ENCODE peak calls at places on chromosomes 4 and X, in six cellular contexts. One of them, this sample, is unnamed.

GRCh38 chr4:1175635-1176229 is 3.3 kb upstream of the SPON2 start:
- DNase-seq in HFF-Myc: no peak
- DNase-seq in fibroblast of mammary gland: no peak
- DNase-seq in IMR-90: no peak
- DNase-seq in brain microvascular endothelial cell: no peak
- DNase-seq in ovary: no peak
- DNase-seq in this sample: no peak

GRCh38 chr4:147735413-147736301 is 3.8 kb downstream of the ARHGAP10 start:
- DNase-seq in ovary: no peak
- DNase-seq in HFF-Myc: no peak
- DNase-seq in fibroblast of mammary gland: no peak
- DNase-seq in IMR-90: no peak
- DNase-seq in brain microvascular endothelial cell: no peak
- DNase-seq in this sample: no peak

GRCh38 chrX:2462780-2463179 is 38.0 kb downstream of the DHRSX start:
- DNase-seq in fibroblast of mammary gland: no peak
- DNase-seq in IMR-90: no peak
- DNase-seq in ovary: no peak
- DNase-seq in HFF-Myc: no peak
- DNase-seq in brain microvascular endothelial cell: no peak
- DNase-seq in this sample: no peak

GRCh38 chrX:22059800-22060199 is 27.7 kb downstream of the PHEX start:
- DNase-seq in IMR-90: no peak
- DNase-seq in HFF-Myc: no peak
- DNase-seq in ovary: no peak
- DNase-seq in brain microvascular endothelial cell: no peak
- DNase-seq in fibroblast of mammary gland: no peak
- DNase-seq in this sample: no peak

GRCh38 chr4:177119693-177120092 is 190.0 kb upstream of the NEIL3 start:
- DNase-seq in IMR-90: no peak
- DNase-seq in HFF-Myc: no peak
- DNase-seq in brain microvascular endothelial cell: no peak
- DNase-seq in fibroblast of mammary gland: peak; percentile 28
- DNase-seq in ovary: no peak
- DNase-seq in this sample: no peak

GRCh38 chr4:146330392-146330791 is 116.1 kb downstream of the REELD1 start:
- DNase-seq in fibroblast of mammary gland: peak; percentile 57
- DNase-seq in ovary: no peak
- DNase-seq in IMR-90: peak; percentile 59
- DNase-seq in HFF-Myc: no peak
- DNase-seq in brain microvascular endothelial cell: no peak
- DNase-seq in this sample: no peak

GRCh38 chr4:144338834-144339233 is 198.3 kb upstream of the GYPA start:
- DNase-seq in fibroblast of mammary gland: no peak
- DNase-seq in HFF-Myc: no peak
- DNase-seq in ovary: no peak
- DNase-seq in IMR-90: no peak
- DNase-seq in brain microvascular endothelial cell: no peak
- DNase-seq in this sample: no peak

GRCh38 chr4:105613326-105613725 is 60.9 kb downstream of the ARHGEF38 start:
- DNase-seq in HFF-Myc: no peak
- DNase-seq in brain microvascular endothelial cell: no peak
- DNase-seq in fibroblast of mammary gland: no peak
- DNase-seq in ovary: no peak
- DNase-seq in IMR-90: no peak
- DNase-seq in this sample: no peak

GRCh38 chrX:7170903-7171302 is 22.9 kb upstream of the PUDP start:
- DNase-seq in IMR-90: no peak
- DNase-seq in fibroblast of mammary gland: peak; percentile 37
- DNase-seq in ovary: no peak
- DNase-seq in HFF-Myc: no peak
- DNase-seq in brain microvascular endothelial cell: peak; percentile 7
- DNase-seq in this sample: no peak

GRCh38 chr4:150874386-150875226 is 140.5 kb downstream of the LRBA start:
- DNase-seq in IMR-90: no peak
- DNase-seq in brain microvascular endothelial cell: no peak
- DNase-seq in HFF-Myc: no peak
- DNase-seq in ovary: no peak
- DNase-seq in fibroblast of mammary gland: peak; percentile 9
- DNase-seq in this sample: no peak

GRCh38 chr4:98516042-98516440 is 142.4 kb downstream of the TSPAN5 start:
- DNase-seq in fibroblast of mammary gland: peak; percentile 92
- DNase-seq in brain microvascular endothelial cell: peak; percentile 92
- DNase-seq in ovary: no peak
- DNase-seq in IMR-90: peak; percentile 90
- DNase-seq in HFF-Myc: peak; percentile 69
- DNase-seq in this sample: peak; percentile 49

GRCh38 chrX:118383120-118383519 is 37.2 kb downstream of the WDR44 start:
- DNase-seq in brain microvascular endothelial cell: no peak
- DNase-seq in HFF-Myc: no peak
- DNase-seq in IMR-90: no peak
- DNase-seq in fibroblast of mammary gland: peak; percentile 11
- DNase-seq in ovary: no peak
- DNase-seq in this sample: no peak

GRCh38 chr4:2458546-2459491 is 10.1 kb upstream of the RNF4 start:
- DNase-seq in brain microvascular endothelial cell: no peak
- DNase-seq in ovary: no peak
- DNase-seq in HFF-Myc: no peak
- DNase-seq in fibroblast of mammary gland: no peak
- DNase-seq in IMR-90: no peak
- DNase-seq in this sample: no peak

GRCh38 chrX:101491943-101492342 is 6.7 kb downstream of the ARMCX4 start:
- DNase-seq in HFF-Myc: no peak
- DNase-seq in fibroblast of mammary gland: no peak
- DNase-seq in ovary: no peak
- DNase-seq in IMR-90: no peak
- DNase-seq in brain microvascular endothelial cell: no peak
- DNase-seq in this sample: no peak

GRCh38 chrX:40700640-40701342 is 34.6 kb downstream of the MED14 start:
- DNase-seq in brain microvascular endothelial cell: no peak
- DNase-seq in fibroblast of mammary gland: no peak
- DNase-seq in IMR-90: no peak
- DNase-seq in ovary: no peak
- DNase-seq in HFF-Myc: no peak
- DNase-seq in this sample: no peak

GRCh38 chrX:13261348-13261747 is 58.5 kb downstream of the ATXN3L start:
- DNase-seq in IMR-90: no peak
- DNase-seq in ovary: no peak
- DNase-seq in HFF-Myc: no peak
- DNase-seq in fibroblast of mammary gland: no peak
- DNase-seq in brain microvascular endothelial cell: no peak
- DNase-seq in this sample: no peak

GRCh38 chr4:76354517-76355473 is 48.3 kb downstream of the STBD1 start:
- DNase-seq in ovary: no peak
- DNase-seq in brain microvascular endothelial cell: no peak
- DNase-seq in HFF-Myc: no peak
- DNase-seq in fibroblast of mammary gland: no peak
- DNase-seq in IMR-90: no peak
- DNase-seq in this sample: no peak

GRCh38 chr4:85637778-85638177 is 162.8 kb downstream of the ARHGAP24 start:
- DNase-seq in IMR-90: no peak
- DNase-seq in ovary: no peak
- DNase-seq in brain microvascular endothelial cell: no peak
- DNase-seq in HFF-Myc: no peak
- DNase-seq in fibroblast of mammary gland: no peak
- DNase-seq in this sample: no peak

GRCh38 chr4:86614896-86615295 is 20.8 kb downstream of the PTPN13 start:
- DNase-seq in brain microvascular endothelial cell: no peak
- DNase-seq in HFF-Myc: no peak
- DNase-seq in ovary: no peak
- DNase-seq in IMR-90: no peak
- DNase-seq in fibroblast of mammary gland: no peak
- DNase-seq in this sample: no peak

GRCh38 chrX:19028560-19028959 is 44.6 kb upstream of the PHKA2 start:
- DNase-seq in HFF-Myc: no peak
- DNase-seq in ovary: no peak
- DNase-seq in brain microvascular endothelial cell: no peak
- DNase-seq in IMR-90: no peak
- DNase-seq in fibroblast of mammary gland: no peak
- DNase-seq in this sample: no peak

GRCh38 chr4:37320518-37321235 is 76.1 kb downstream of the NWD2 start:
- DNase-seq in HFF-Myc: no peak
- DNase-seq in IMR-90: no peak
- DNase-seq in brain microvascular endothelial cell: no peak
- DNase-seq in ovary: no peak
- DNase-seq in fibroblast of mammary gland: no peak
- DNase-seq in this sample: no peak

GRCh38 chr4:81688085-81688484 is 216.4 kb upstream of the RASGEF1B start:
- DNase-seq in fibroblast of mammary gland: peak; percentile 11
- DNase-seq in ovary: no peak
- DNase-seq in IMR-90: no peak
- DNase-seq in brain microvascular endothelial cell: peak; percentile 18
- DNase-seq in HFF-Myc: no peak
- DNase-seq in this sample: no peak
- TF ChIP-seq CTCF in fibroblast of mammary gland: peak; percentile 15
- TF ChIP-seq CTCF in ovary: no peak
- TF ChIP-seq CTCF in IMR-90: peak; percentile 13
- TF ChIP-seq CTCF in brain microvascular endothelial cell: peak; percentile 17
- TF ChIP-seq CTCF in HFF-Myc: no peak
- TF ChIP-seq CTCF in this sample: no peak

GRCh38 chr4:8896506-8896905 is 24.9 kb upstream of the HMX1 start:
- DNase-seq in fibroblast of mammary gland: no peak
- DNase-seq in IMR-90: no peak
- DNase-seq in HFF-Myc: no peak
- DNase-seq in ovary: no peak
- DNase-seq in brain microvascular endothelial cell: no peak
- DNase-seq in this sample: no peak
- H3K4me3 ChIP-seq in fibroblast of mammary gland: no peak overlapping the region
- H3K4me3 ChIP-seq in IMR-90: no peak overlapping the region
- H3K4me3 ChIP-seq in HFF-Myc: no peak overlapping the region
- H3K4me3 ChIP-seq in ovary: no peak overlapping the region
- H3K4me3 ChIP-seq in brain microvascular endothelial cell: no peak overlapping the region
- H3K4me3 ChIP-seq in this sample: no peak overlapping the region

GRCh38 chr4:94472056-94472826 is 20.5 kb downstream of the PDLIM5 start:
- DNase-seq in brain microvascular endothelial cell: no peak
- DNase-seq in fibroblast of mammary gland: peak; percentile 75
- DNase-seq in ovary: no peak
- DNase-seq in HFF-Myc: no peak
- DNase-seq in IMR-90: peak; percentile 69
- DNase-seq in this sample: peak; percentile 78
- TF ChIP-seq CTCF in brain microvascular endothelial cell: no peak
- TF ChIP-seq CTCF in fibroblast of mammary gland: no peak
- TF ChIP-seq CTCF in ovary: no peak
- TF ChIP-seq CTCF in HFF-Myc: no peak
- TF ChIP-seq CTCF in IMR-90: no peak
- TF ChIP-seq CTCF in this sample: no peak

GRCh38 chr4:180688480-180688879 is 1554.7 kb upstream of the TENM3 start:
- DNase-seq in HFF-Myc: no peak
- DNase-seq in ovary: no peak
- DNase-seq in IMR-90: no peak
- DNase-seq in brain microvascular endothelial cell: no peak
- DNase-seq in fibroblast of mammary gland: no peak
- DNase-seq in this sample: no peak
- H3K4me3 ChIP-seq in HFF-Myc: no peak overlapping the region
- H3K4me3 ChIP-seq in ovary: no peak overlapping the region
- H3K4me3 ChIP-seq in IMR-90: no peak overlapping the region
- H3K4me3 ChIP-seq in brain microvascular endothelial cell: no peak overlapping the region
- H3K4me3 ChIP-seq in fibroblast of mammary gland: no peak overlapping the region
- H3K4me3 ChIP-seq in this sample: no peak overlapping the region

DNA sequence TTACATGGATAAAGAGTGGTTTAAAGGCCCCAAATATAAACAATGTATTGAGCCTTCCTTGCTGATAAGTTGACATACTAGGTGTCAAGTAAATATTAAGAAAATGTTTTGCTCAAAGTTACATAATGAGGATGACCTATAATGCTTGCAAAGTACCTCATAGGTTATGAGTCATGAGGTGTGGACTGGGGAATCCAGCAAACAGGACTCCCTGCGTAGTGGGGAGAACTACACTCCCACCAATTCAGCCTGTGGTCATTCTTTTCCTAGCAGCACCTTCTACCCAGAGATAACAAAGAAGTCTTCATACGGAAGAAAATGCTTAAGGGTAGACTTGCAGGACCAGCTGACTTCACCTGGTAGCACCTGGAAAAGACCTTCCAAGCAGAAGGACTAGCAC is 418.9 kb upstream of the CPEB2 start:
- DNase-seq in IMR-90: no peak
- DNase-seq in ovary: no peak
- DNase-seq in fibroblast of mammary gland: no peak
- DNase-seq in HFF-Myc: no peak
- DNase-seq in brain microvascular endothelial cell: no peak
- DNase-seq in this sample: no peak
- TF ChIP-seq CTCF in IMR-90: no peak
- TF ChIP-seq CTCF in ovary: no peak
- TF ChIP-seq CTCF in fibroblast of mammary gland: no peak
- TF ChIP-seq CTCF in HFF-Myc: no peak
- TF ChIP-seq CTCF in brain microvascular endothelial cell: no peak
- TF ChIP-seq CTCF in this sample: no peak

DNA sequence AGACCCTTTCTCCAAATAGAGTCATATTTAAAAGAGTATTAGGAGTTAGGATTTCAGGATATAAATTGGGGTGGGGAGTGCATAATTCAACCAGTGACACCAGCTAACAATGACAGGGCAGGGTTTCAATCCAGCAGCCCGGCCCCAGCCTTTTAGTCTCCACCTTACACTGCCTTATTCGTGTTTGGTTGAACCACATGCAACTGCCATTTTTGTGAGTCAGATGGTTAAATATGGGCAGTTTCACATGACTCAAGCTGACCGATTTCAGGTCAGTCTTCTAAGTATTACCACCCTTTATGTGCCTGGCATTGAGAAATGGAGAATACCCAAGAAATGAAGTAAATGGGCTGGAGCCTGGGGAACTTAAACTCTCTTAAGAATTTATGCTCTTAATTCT is 102.8 kb downstream of the STOX2 start:
- DNase-seq in brain microvascular endothelial cell: no peak
- DNase-seq in fibroblast of mammary gland: peak; percentile 22
- DNase-seq in HFF-Myc: no peak
- DNase-seq in IMR-90: peak; percentile 67
- DNase-seq in ovary: no peak
- DNase-seq in this sample: no peak
- H3K4me3 ChIP-seq in brain microvascular endothelial cell: no peak overlapping the region
- H3K4me3 ChIP-seq in fibroblast of mammary gland: no peak overlapping the region
- H3K4me3 ChIP-seq in HFF-Myc: no peak overlapping the region
- H3K4me3 ChIP-seq in IMR-90: no peak overlapping the region
- H3K4me3 ChIP-seq in ovary: no peak overlapping the region
- H3K4me3 ChIP-seq in this sample: no peak overlapping the region